ENCODE peak calls at places on chromosome 13, in four cellular contexts. L is uterus, G is Calu3, A is mesothelial cell of epicardium. F is an unnamed sample.

GRCh38 chr13:110445722-110446569 is 115.6 kb downstream of the RAB20 start:
- DNase-seq in A (no peak), G (no peak), L (no peak), F (no peak)

GRCh38 chr13:73782781-73783180 is 351.4 kb downstream of the KLF12 start:
- DNase-seq in A (no peak), L (no peak), G (no peak), F (no peak)

GRCh38 chr13:73519720-73520119 is 460.9 kb downstream of the KLF5 start:
- DNase-seq in L (no peak), G (no peak), A (no peak), F (no peak)

GRCh38 chr13:42971670-42972355 is 20.2 kb downstream of the EPSTI1 start:
- DNase-seq in A (no peak), L (no peak), G (no peak), F (no peak)

GRCh38 chr13:81987159-81987558 is 1646.2 kb upstream of the SPRY2 start:
- DNase-seq in L (no peak), A (no peak), G (no peak), F (no peak)

GRCh38 chr13:53068841-53069520 is 40.4 kb downstream of the OLFM4 start:
- DNase-seq in L (no peak), A (no peak), G (no peak), F (no peak)

GRCh38 chr13:46173656-46174055 is 8.3 kb downstream of the LCP1 start:
- DNase-seq in A (no peak), L (no peak), G (no peak), F (no peak)

GRCh38 chr13:44474122-44474910 is 100.7 kb downstream of the SERP2 start:
- DNase-seq in L (no peak), G (peak), A (no peak), F (no peak)

GRCh38 chr13:53200498-53201453 is 172.2 kb downstream of the OLFM4 start:
- DNase-seq in G (no peak), A (peak), L (no peak), F (peak)

GRCh38 chr13:81872581-81872980 is 1531.7 kb upstream of the SPRY2 start:
- DNase-seq in G (peak), L (no peak), A (no peak), F (no peak)

GRCh38 chr13:112443191-112444000 is 67.2 kb downstream of the SPACA7 start:
- DNase-seq in A (no peak), G (peak), L (no peak), F (no peak)

GRCh38 chr13:95677564-95678386 is 836 bp downstream of the DNAJC3 start:
- DNase-seq in L (peak), A (no peak), G (no peak), F (no peak)

GRCh38 chr13:38888309-38888708 is 102.3 kb downstream of the STOML3 start:
- DNase-seq in G (no peak), L (no peak), A (no peak), F (no peak)

GRCh38 chr13:45196622-45197021 is 4.2 kb downstream of the KCTD4 start:
- DNase-seq in L (no peak), G (no peak), A (no peak), F (no peak)

GRCh38 chr13:112719556-112719955 is 29.7 kb downstream of the ATP11A start:
- DNase-seq in G (no peak), A (no peak), L (no peak), F (no peak)

GRCh38 chr13:39455534-39456175 is 147.3 kb downstream of the LHFPL6 start:
- DNase-seq in G (no peak), L (no peak), A (no peak), F (no peak)

GRCh38 chr13:67223742-67224141 is 6.4 kb downstream of the PCDH9 start:
- DNase-seq in L (no peak), G (no peak), A (no peak), F (no peak)

GRCh38 chr13:101398920-101399319 is 17.4 kb downstream of the NALCN start:
- DNase-seq in L (no peak), G (no peak), A (no peak), F (no peak)

GRCh38 chr13:79860757-79861156 is 379.8 kb downstream of the NDFIP2 start:
- DNase-seq in A (no peak), L (no peak), G (no peak), F (no peak)

GRCh38 chr13:76723551-76724232 is 162.5 kb downstream of the KCTD12 start:
- DNase-seq in G (no peak), A (no peak), L (no peak), F (no peak)

GRCh38 chr13:48155850-48156249 is 60.9 kb upstream of the MED4 start:
- DNase-seq in A (no peak), L (no peak), G (no peak), F (no peak)

GRCh38 chr13:21297452-21297851 is 121.0 kb downstream of the MRPL57 start:
- DNase-seq in A (no peak), G (no peak), L (no peak), F (no peak)

GRCh38 chr13:27839809-27840467 is 47.7 kb downstream of the GSX1 start:
- DNase-seq in L (no peak), G (no peak), A (no peak), F (no peak)

GRCh38 chr13:40189885-40190655 is 476.4 kb downstream of the FOXO1 start:
- DNase-seq in G (no peak), L (no peak), A (no peak), F (no peak)